ENCODE peak calls at places on chromosomes 1 and 21, in seven cellular contexts. One of them, this sample, is unnamed.
A peak's percentile ranks its signal among the peaks of the same experiment; 100 is the strongest.

GRCh38 chr1:168304865-168305264 is 24.2 kb downstream of the TBX19 start:
- DNase-seq in IMR-90: no peak
- DNase-seq in stimulated activated CD4-positive, alpha-beta T cell treated with anti-CD3 and anti-CD28 coated beads, TNF-alpha, amount 100 ng/mL, for 4 hours: no peak
- DNase-seq in left cardiac atrium: no peak
- DNase-seq in aorta: no peak
- DNase-seq in AG10803: no peak
- DNase-seq in Panc1: no peak
- DNase-seq in this sample: no peak

GRCh38 chr1:198756470-198756869 is 117.6 kb downstream of the PTPRC start:
- DNase-seq in IMR-90: peak; percentile 36
- DNase-seq in stimulated activated CD4-positive, alpha-beta T cell treated with anti-CD3 and anti-CD28 coated beads, TNF-alpha, amount 100 ng/mL, for 4 hours: no peak
- DNase-seq in left cardiac atrium: no peak
- DNase-seq in aorta: no peak
- DNase-seq in AG10803: peak; percentile 21
- DNase-seq in Panc1: no peak
- DNase-seq in this sample: no peak

GRCh38 chr1:33823401-33823800 is 40.5 kb upstream of the HMGB4 start:
- DNase-seq in IMR-90: no peak
- DNase-seq in stimulated activated CD4-positive, alpha-beta T cell treated with anti-CD3 and anti-CD28 coated beads, TNF-alpha, amount 100 ng/mL, for 4 hours: no peak
- DNase-seq in left cardiac atrium: no peak
- DNase-seq in aorta: no peak
- DNase-seq in AG10803: no peak
- DNase-seq in Panc1: no peak
- DNase-seq in this sample: no peak

GRCh38 chr1:28240024-28240423 is 4.1 kb downstream of the ATP5IF1 start:
- DNase-seq in IMR-90: no peak
- DNase-seq in stimulated activated CD4-positive, alpha-beta T cell treated with anti-CD3 and anti-CD28 coated beads, TNF-alpha, amount 100 ng/mL, for 4 hours: no peak
- DNase-seq in left cardiac atrium: no peak
- DNase-seq in aorta: no peak
- DNase-seq in AG10803: no peak
- DNase-seq in Panc1: no peak
- DNase-seq in this sample: no peak

GRCh38 chr1:8821084-8821483 is 3.6 kb upstream of the RERE start:
- DNase-seq in IMR-90: no peak
- DNase-seq in stimulated activated CD4-positive, alpha-beta T cell treated with anti-CD3 and anti-CD28 coated beads, TNF-alpha, amount 100 ng/mL, for 4 hours: no peak
- DNase-seq in left cardiac atrium: no peak
- DNase-seq in aorta: no peak
- DNase-seq in AG10803: no peak
- DNase-seq in Panc1: no peak
- DNase-seq in this sample: no peak

GRCh38 chr1:59333626-59334277 is 36.9 kb downstream of the FGGY start:
- DNase-seq in IMR-90: no peak
- DNase-seq in stimulated activated CD4-positive, alpha-beta T cell treated with anti-CD3 and anti-CD28 coated beads, TNF-alpha, amount 100 ng/mL, for 4 hours: no peak
- DNase-seq in left cardiac atrium: no peak
- DNase-seq in aorta: no peak
- DNase-seq in AG10803: peak; percentile 14
- DNase-seq in Panc1: no peak
- DNase-seq in this sample: no peak

GRCh38 chr1:102726417-102726816 is 381.9 kb downstream of the COL11A1 start:
- DNase-seq in IMR-90: no peak
- DNase-seq in stimulated activated CD4-positive, alpha-beta T cell treated with anti-CD3 and anti-CD28 coated beads, TNF-alpha, amount 100 ng/mL, for 4 hours: no peak
- DNase-seq in left cardiac atrium: no peak
- DNase-seq in aorta: no peak
- DNase-seq in AG10803: no peak
- DNase-seq in Panc1: no peak
- DNase-seq in this sample: no peak

GRCh38 chr1:119132179-119132578 is 8.3 kb downstream of the WARS2 start:
- DNase-seq in IMR-90: no peak
- DNase-seq in stimulated activated CD4-positive, alpha-beta T cell treated with anti-CD3 and anti-CD28 coated beads, TNF-alpha, amount 100 ng/mL, for 4 hours: no peak
- DNase-seq in left cardiac atrium: no peak
- DNase-seq in aorta: no peak
- DNase-seq in AG10803: no peak
- DNase-seq in Panc1: no peak
- DNase-seq in this sample: no peak

GRCh38 chr1:174968750-174969244 is 30.9 kb upstream of the CACYBP start:
- DNase-seq in IMR-90: peak; percentile 57
- DNase-seq in stimulated activated CD4-positive, alpha-beta T cell treated with anti-CD3 and anti-CD28 coated beads, TNF-alpha, amount 100 ng/mL, for 4 hours: no peak
- DNase-seq in left cardiac atrium: no peak
- DNase-seq in aorta: no peak
- DNase-seq in AG10803: peak; percentile 63
- DNase-seq in Panc1: no peak
- DNase-seq in this sample: no peak

GRCh38 chr1:14733053-14733778 is 134.7 kb downstream of the KAZN start:
- DNase-seq in IMR-90: no peak
- DNase-seq in stimulated activated CD4-positive, alpha-beta T cell treated with anti-CD3 and anti-CD28 coated beads, TNF-alpha, amount 100 ng/mL, for 4 hours: no peak
- DNase-seq in left cardiac atrium: no peak
- DNase-seq in aorta: no peak
- DNase-seq in AG10803: peak; percentile 17
- DNase-seq in Panc1: no peak
- DNase-seq in this sample: no peak

GRCh38 chr1:158124034-158124433 is 56.7 kb upstream of the CD1D start:
- DNase-seq in IMR-90: peak; percentile 9
- DNase-seq in stimulated activated CD4-positive, alpha-beta T cell treated with anti-CD3 and anti-CD28 coated beads, TNF-alpha, amount 100 ng/mL, for 4 hours: no peak
- DNase-seq in left cardiac atrium: no peak
- DNase-seq in aorta: no peak
- DNase-seq in AG10803: no peak
- DNase-seq in Panc1: no peak
- DNase-seq in this sample: no peak

GRCh38 chr1:54857741-54858665 is 29.0 kb downstream of the DHCR24 start:
- DNase-seq in IMR-90: peak; percentile 78
- DNase-seq in stimulated activated CD4-positive, alpha-beta T cell treated with anti-CD3 and anti-CD28 coated beads, TNF-alpha, amount 100 ng/mL, for 4 hours: no peak
- DNase-seq in left cardiac atrium: no peak
- DNase-seq in aorta: no peak
- DNase-seq in AG10803: peak; percentile 65
- DNase-seq in Panc1: no peak
- DNase-seq in this sample: no peak

GRCh38 chr1:89659322-89660061 is 26.6 kb downstream of the LRRC8C start:
- DNase-seq in IMR-90: no peak
- DNase-seq in stimulated activated CD4-positive, alpha-beta T cell treated with anti-CD3 and anti-CD28 coated beads, TNF-alpha, amount 100 ng/mL, for 4 hours: no peak
- DNase-seq in left cardiac atrium: peak; percentile 25
- DNase-seq in aorta: no peak
- DNase-seq in AG10803: no peak
- DNase-seq in Panc1: no peak
- DNase-seq in this sample: no peak

GRCh38 chr1:219422811-219423598 is 189.9 kb downstream of the ZC3H11B start:
- DNase-seq in IMR-90: peak; percentile 89
- DNase-seq in stimulated activated CD4-positive, alpha-beta T cell treated with anti-CD3 and anti-CD28 coated beads, TNF-alpha, amount 100 ng/mL, for 4 hours: no peak
- DNase-seq in left cardiac atrium: no peak
- DNase-seq in aorta: no peak
- DNase-seq in AG10803: peak; percentile 9
- DNase-seq in Panc1: no peak
- DNase-seq in this sample: no peak

GRCh38 chr1:118116909-118117308 is 68.1 kb downstream of the SPAG17 start:
- DNase-seq in IMR-90: no peak
- DNase-seq in stimulated activated CD4-positive, alpha-beta T cell treated with anti-CD3 and anti-CD28 coated beads, TNF-alpha, amount 100 ng/mL, for 4 hours: no peak
- DNase-seq in left cardiac atrium: no peak
- DNase-seq in aorta: no peak
- DNase-seq in AG10803: no peak
- DNase-seq in Panc1: no peak
- DNase-seq in this sample: no peak

GRCh38 chr1:220217383-220217988 is 54.8 kb downstream of the RAB3GAP2 start:
- DNase-seq in IMR-90: no peak
- DNase-seq in stimulated activated CD4-positive, alpha-beta T cell treated with anti-CD3 and anti-CD28 coated beads, TNF-alpha, amount 100 ng/mL, for 4 hours: no peak
- DNase-seq in left cardiac atrium: no peak
- DNase-seq in aorta: no peak
- DNase-seq in AG10803: no peak
- DNase-seq in Panc1: peak; percentile 17
- DNase-seq in this sample: no peak

GRCh38 chr1:27643626-27644368 is 8.8 kb upstream of the FGR start:
- DNase-seq in IMR-90: peak; percentile 54
- DNase-seq in stimulated activated CD4-positive, alpha-beta T cell treated with anti-CD3 and anti-CD28 coated beads, TNF-alpha, amount 100 ng/mL, for 4 hours: peak; percentile 47
- DNase-seq in left cardiac atrium: peak; percentile 63
- DNase-seq in aorta: peak; percentile 73
- DNase-seq in AG10803: peak; percentile 60
- DNase-seq in Panc1: peak; percentile 52
- DNase-seq in this sample: peak; percentile 50

GRCh38 chr1:40454873-40455272 is 4.6 kb downstream of the ZFP69B start:
- DNase-seq in IMR-90: no peak
- DNase-seq in stimulated activated CD4-positive, alpha-beta T cell treated with anti-CD3 and anti-CD28 coated beads, TNF-alpha, amount 100 ng/mL, for 4 hours: no peak
- DNase-seq in left cardiac atrium: no peak
- DNase-seq in aorta: no peak
- DNase-seq in AG10803: no peak
- DNase-seq in Panc1: no peak
- DNase-seq in this sample: no peak

GRCh38 chr1:218346391-218347204 is 1.5 kb downstream of the TGFB2 start:
- DNase-seq in IMR-90: peak; percentile 37
- DNase-seq in stimulated activated CD4-positive, alpha-beta T cell treated with anti-CD3 and anti-CD28 coated beads, TNF-alpha, amount 100 ng/mL, for 4 hours: no peak
- DNase-seq in left cardiac atrium: peak; percentile 29
- DNase-seq in aorta: peak; percentile 59
- DNase-seq in AG10803: peak; percentile 31
- DNase-seq in Panc1: no peak
- DNase-seq in this sample: no peak

GRCh38 chr21:30707409-30707808 is 11.2 kb downstream of the KRTAP21-3 start:
- DNase-seq in IMR-90: no peak
- DNase-seq in stimulated activated CD4-positive, alpha-beta T cell treated with anti-CD3 and anti-CD28 coated beads, TNF-alpha, amount 100 ng/mL, for 4 hours: no peak
- DNase-seq in left cardiac atrium: no peak
- DNase-seq in aorta: no peak
- DNase-seq in AG10803: no peak
- DNase-seq in Panc1: no peak
- DNase-seq in this sample: no peak

This sample was measured in activated CD4-positive, CD25-positive, alpha-beta regulatory T cell treated with anti-CD3 and anti-CD28 coated beads, Interleukin-2, amount 50 U/mL, for 16 hours.